ENCODE peak calls at places on chromosome 14, in four cellular contexts. K, G, A and P are unnamed samples.

GRCh38 chr14:103880334-103880985 is 33.1 kb upstream of the PPP1R13B start:
- DNase-seq in K (peak), G (no peak), A (peak), P (peak)

GRCh38 chr14:68705741-68706283 is 87.1 kb downstream of the ZFP36L1 start:
- DNase-seq in G (no peak), A (no peak), K (peak), P (no peak)

GRCh38 chr14:29085546-29085945 is 319.0 kb downstream of the FOXG1 start:
- DNase-seq in K (no peak), A (no peak), G (no peak), P (no peak)

GRCh38 chr14:52328286-52328685 is 14.2 kb downstream of the PTGER2 start:
- DNase-seq in A (no peak), K (no peak), G (no peak), P (no peak)

GRCh38 chr14:75127903-75128595 is 1.2 kb upstream of the NEK9 start:
- DNase-seq in G (no peak), K (peak), A (no peak), P (no peak)

GRCh38 chr14:73269729-73270651 is 32.7 kb downstream of the PAPLN start:
- DNase-seq in A (peak), G (no peak), K (peak), P (peak)

GRCh38 chr14:89231426-89232113 is 185.5 kb downstream of the FOXN3 start:
- DNase-seq in G (no peak), K (no peak), A (no peak), P (no peak)

GRCh38 chr14:70108419-70108818 is 80.3 kb downstream of the SLC8A3 start:
- DNase-seq in G (no peak), K (no peak), A (no peak), P (no peak)

GRCh38 chr14:94819531-94819930 is 49.6 kb upstream of the GSC start:
- DNase-seq in A (no peak), G (no peak), K (no peak), P (no peak)

GRCh38 chr14:36671149-36671548 is 9.5 kb downstream of the PAX9 start:
- DNase-seq in K (no peak), G (no peak), A (no peak), P (no peak)

GRCh38 chr14:36675581-36675980 is 13.9 kb downstream of the PAX9 start:
- DNase-seq in A (no peak), K (no peak), G (no peak), P (no peak)

GRCh38 chr14:36667679-36668078 is 6.0 kb downstream of the PAX9 start:
- DNase-seq in K (no peak), A (no peak), G (no peak), P (no peak)

GRCh38 chr14:36676236-36676635 is 14.6 kb downstream of the PAX9 start:
- DNase-seq in G (no peak), K (no peak), A (no peak), P (no peak)

GRCh38 chr14:36672095-36672494 is 10.4 kb downstream of the PAX9 start:
- DNase-seq in A (no peak), K (no peak), G (no peak), P (no peak)
- TF ChIP-seq POLR2AphosphoS5 in A (no peak), K (no peak), G (no peak), P (no peak)

DNA sequence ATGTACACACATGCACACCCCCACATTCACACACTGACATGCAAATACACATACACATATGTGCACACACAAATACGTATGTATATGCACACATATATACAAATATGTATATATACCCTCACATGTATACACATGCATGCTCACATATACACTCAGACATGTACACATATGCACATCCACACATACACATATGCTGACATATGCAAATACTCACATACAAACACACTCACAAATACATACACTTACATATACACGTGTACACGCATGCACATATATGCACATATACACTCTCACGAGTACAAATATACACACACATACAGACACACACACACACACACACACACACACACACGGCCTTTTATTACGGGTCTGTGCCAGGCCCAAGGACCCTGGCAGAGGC is 54.9 kb downstream of the BCL11B start:
- DNase-seq in A (no peak), K (no peak), G (no peak), P (no peak)
- H3K4me3 ChIP-seq in A (no peak), K (no peak), G (no peak), P (no peak)

DNA sequence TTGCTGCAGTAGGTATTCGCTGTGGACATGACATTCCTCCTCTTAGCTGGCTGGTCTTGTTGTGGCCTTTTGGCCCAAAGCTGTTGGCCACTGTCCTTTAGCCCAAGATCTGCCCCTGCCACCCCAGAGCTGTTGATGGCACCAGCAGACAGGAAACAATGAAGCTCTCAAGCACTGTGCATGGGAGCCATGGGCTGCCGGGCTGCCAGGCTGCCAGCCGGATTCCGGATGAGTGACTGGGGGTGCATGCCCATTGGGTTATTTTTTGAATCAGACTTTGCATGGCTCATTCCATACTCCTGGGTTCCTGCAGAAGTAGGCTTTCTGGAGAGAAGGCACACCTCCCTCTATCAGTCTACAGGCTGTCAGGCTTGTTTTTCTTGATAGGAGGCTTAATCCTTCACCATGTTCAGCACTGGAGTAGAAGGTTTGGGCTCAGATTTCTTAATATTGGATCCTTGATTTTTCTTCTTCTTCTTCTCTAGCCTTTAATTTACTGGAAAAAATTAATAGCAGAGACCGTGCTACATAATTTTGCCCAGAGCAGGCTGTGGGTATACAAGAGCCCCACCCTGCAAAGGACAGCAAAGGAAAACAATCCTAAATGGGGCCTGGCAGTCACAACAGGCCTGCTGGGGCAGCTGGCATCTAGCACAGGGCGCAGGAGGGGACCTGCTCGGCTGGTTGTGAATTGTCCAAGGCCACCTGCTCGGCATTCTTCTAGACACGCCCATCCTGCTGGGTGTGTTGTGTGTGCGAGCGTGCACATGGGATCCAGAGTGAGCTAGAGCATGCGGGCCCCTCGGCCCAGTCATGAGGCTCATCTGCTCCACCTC is 32.2 kb downstream of the MAX start:
- DNase-seq in G (no peak), K (peak), A (peak), P (no peak)
- TF ChIP-seq POLR2AphosphoS5 in G (no peak), K (no peak), A (no peak), P (no peak)

GRCh38 chr14:101365329-101366158 is 195.8 kb upstream of the DIO3 start:
- DNase-seq in G (no peak), K (no peak), A (peak), P (no peak)
- H3K4me3 ChIP-seq in G (no peak), K (no peak), A (no peak), P (no peak)

GRCh38 chr14:102768223-102769048 is 8.8 kb upstream of the TRAF3 start:
- DNase-seq in A (no peak), G (peak), K (no peak), P (no peak)
- TF ChIP-seq POLR2AphosphoS5 in A (no peak), G (no peak), K (no peak), P (peak)

DNA sequence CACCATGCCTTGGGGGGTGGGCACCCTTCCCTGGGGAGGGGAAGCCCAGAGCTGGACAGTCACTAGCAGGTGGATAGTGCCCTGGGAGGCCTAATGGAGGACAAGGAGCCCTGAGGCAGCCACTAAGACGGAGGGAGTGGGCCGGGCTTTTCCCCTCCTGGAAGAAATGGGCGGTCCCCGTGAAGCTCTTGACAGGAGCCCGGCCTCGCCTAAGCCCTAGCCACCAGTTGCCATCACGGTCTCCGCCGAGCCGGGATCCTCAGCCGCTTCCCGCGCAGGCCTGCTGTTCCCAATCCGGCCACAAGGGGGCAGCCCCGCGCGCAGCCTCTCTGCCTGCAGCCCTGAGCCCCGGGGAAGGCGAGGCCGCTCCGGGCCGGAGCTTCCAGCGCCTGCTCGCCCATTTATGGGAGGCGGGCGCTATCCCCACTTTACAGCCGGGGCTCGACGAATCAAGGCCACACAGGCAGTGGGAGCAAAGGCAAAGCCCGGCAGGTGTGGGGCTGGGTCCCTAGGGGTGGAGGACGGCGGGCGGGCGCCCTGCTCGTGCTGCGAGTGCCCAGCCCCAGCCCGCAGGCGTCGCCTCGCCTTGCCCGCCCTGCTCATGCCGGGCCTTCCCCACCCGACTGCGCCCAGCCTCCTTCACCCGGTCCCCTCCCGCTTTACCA is 61.5 kb downstream of the LGMN start:
- DNase-seq in G (no peak), A (peak), K (peak), P (no peak)
- H3K4me3 ChIP-seq in G (no peak), A (no peak), K (peak), P (no peak)

DNA sequence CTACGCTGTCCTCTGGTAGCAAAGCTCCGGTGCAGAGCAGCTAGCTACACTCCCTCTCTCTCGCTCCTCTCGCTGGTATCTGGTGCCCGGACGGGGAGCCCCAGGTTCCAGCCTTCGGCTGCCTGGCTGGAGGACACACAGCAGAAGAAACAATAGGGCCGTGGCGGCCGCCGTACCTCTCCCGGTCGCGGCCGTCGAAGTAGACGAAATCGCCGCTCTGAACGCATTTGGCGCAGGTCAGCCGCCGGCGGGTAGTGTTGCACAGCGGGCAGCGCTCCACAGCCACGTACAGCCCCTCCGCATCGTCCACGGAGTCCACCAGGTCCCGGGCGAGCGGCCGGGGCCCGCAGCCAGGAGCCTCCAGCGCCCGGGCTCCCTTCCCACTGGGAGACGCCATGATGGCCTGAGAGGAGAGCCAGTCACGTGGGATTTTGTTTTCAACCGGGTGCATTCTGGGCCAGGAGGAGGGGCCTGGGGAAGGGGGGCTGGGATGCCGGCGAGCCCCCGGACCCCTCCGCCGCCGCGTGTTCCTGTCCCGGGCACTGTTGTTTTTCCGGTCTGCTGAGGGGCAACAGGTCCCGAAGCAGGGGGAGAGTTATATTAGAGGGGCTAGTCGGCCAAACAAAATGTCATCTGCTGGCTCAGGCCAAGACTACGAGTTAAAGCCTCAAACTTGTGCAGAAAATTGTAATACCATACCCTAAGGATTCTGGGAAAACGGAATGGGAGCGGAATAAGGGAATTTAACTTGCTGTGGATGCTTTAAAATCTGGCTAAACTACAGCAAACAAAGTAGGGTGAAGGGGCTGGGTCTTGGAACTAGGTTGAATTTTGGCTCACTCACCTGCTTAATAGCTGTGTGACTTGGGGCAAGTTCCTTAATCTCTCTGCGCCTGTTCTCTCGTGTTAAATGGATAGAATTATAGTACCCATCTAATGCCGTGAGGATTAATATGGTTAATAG is at the start of gene ATG14:
- DNase-seq in K (peak), A (peak), G (peak), P (peak)
- TF ChIP-seq POLR2AphosphoS5 in K (peak), A (peak), G (peak), P (peak)

GRCh38 chr14:101564819-101565698 is 3.8 kb downstream of the DIO3 start:
- DNase-seq in K (no peak), G (no peak), A (peak), P (no peak)
- H3K4me3 ChIP-seq in K (no peak), G (no peak), A (no peak), P (no peak)